ENCODE peak calls at places on chromosomes 11 and 22, in six cellular contexts. M is mesenchymal stem cell, P is neuronal stem cell, T is H9, D is IMR-90, G is H1. J is an unnamed sample.

GRCh38 chr11:130418210-130418609 is 10.2 kb downstream of the ADAMTS8 start:
- DNase-seq in G (no peak), M (no peak), P (no peak), T (no peak), D (no peak), J (no peak)

GRCh38 chr11:73159981-73160777 is 18.1 kb upstream of the FCHSD2 start:
- DNase-seq in M (no peak), P (no peak), T (no peak), D (no peak), G (no peak), J (peak; percentile 40)

GRCh38 chr22:37803636-37804371 is 3.9 kb upstream of the GCAT start:
- DNase-seq in D (no peak), T (no peak), G (no peak), P (no peak), M (no peak), J (no peak)

GRCh38 chr11:119757378-119757777 is 28.4 kb upstream of the NECTIN1 start:
- DNase-seq in G (no peak), P (no peak), T (no peak), M (no peak), D (no peak), J (no peak)

GRCh38 chr22:27987557-27987956 is 68.5 kb upstream of the PITPNB start:
- DNase-seq in G (no peak), P (no peak), T (peak; percentile 28), D (peak; percentile 93), M (peak; percentile 79), J (no peak)

GRCh38 chr11:60305906-60306619 is 21.0 kb upstream of the MS4A6E start:
- DNase-seq in T (no peak), M (peak; percentile 85), D (no peak), P (no peak), G (no peak), J (peak; percentile 75)

GRCh38 chr11:117918366-117919255 is 10.6 kb downstream of the TMPRSS13 start:
- DNase-seq in D (no peak), P (no peak), M (no peak), T (no peak), G (no peak), J (no peak)

GRCh38 chr11:105670811-105671210 is 60.9 kb downstream of the GRIA4 start:
- DNase-seq in M (peak; percentile 37), P (no peak), G (no peak), T (no peak), D (peak; percentile 9), J (no peak)

GRCh38 chr22:37137131-37137530 is 12.6 kb downstream of the IL2RB start:
- DNase-seq in M (no peak), D (no peak), G (no peak), T (no peak), P (no peak), J (no peak)

GRCh38 chr11:83285131-83285770 is 916 bp downstream of the CCDC90B start:
- DNase-seq in T (no peak), G (no peak), M (no peak), D (no peak), P (no peak), J (no peak)

GRCh38 chr11:23359297-23359696 is 499.0 kb upstream of the CCDC179 start:
- DNase-seq in D (peak; percentile 97), M (peak; percentile 88), T (no peak), G (no peak), P (no peak), J (no peak)

GRCh38 chr22:21009638-21010425 is 5.1 kb upstream of the P2RX6 start:
- DNase-seq in P (peak; percentile 56), T (peak; percentile 72), D (peak; percentile 52), M (peak; percentile 60), G (no peak), J (peak; percentile 38)

GRCh38 chr11:118643995-118644345 is 35.5 kb downstream of the TREH start:
- DNase-seq in P (no peak), M (no peak), D (no peak), T (no peak), G (no peak), J (no peak)

GRCh38 chr11:76629133-76629852 is 41.3 kb downstream of the LRRC32 start:
- DNase-seq in P (no peak), D (peak; percentile 75), M (peak; percentile 87), T (no peak), G (no peak), J (peak; percentile 90)

GRCh38 chr11:128716231-128716630 is 22.4 kb downstream of the FLI1 start:
- DNase-seq in D (no peak), P (no peak), T (no peak), G (no peak), M (peak; percentile 73), J (no peak)

GRCh38 chr11:114215428-114215827 is 80.8 kb upstream of the NNMT start:
- DNase-seq in P (no peak), G (no peak), T (no peak), D (no peak), M (no peak), J (no peak)

GRCh38 chr11:44901120-44901519 is 49.6 kb downstream of the TP53I11 start:
- DNase-seq in P (no peak), M (no peak), G (no peak), D (no peak), T (no peak), J (no peak)
- H3K14ac ChIP-seq in P (no peak overlapping the region), M (no peak overlapping the region), G (no peak overlapping the region), D (no peak overlapping the region), T (no peak overlapping the region), J (no peak overlapping the region)

GRCh38 chr22:24177456-24177855 is 3.8 kb upstream of the SUSD2 start:
- DNase-seq in M (no peak), T (no peak), P (no peak), D (no peak), G (no peak), J (no peak)

GRCh38 chr22:24176040-24176439 is 5.2 kb upstream of the SUSD2 start:
- DNase-seq in G (no peak), P (no peak), T (no peak), D (no peak), M (no peak), J (no peak)

GRCh38 chr22:24178021-24178431 is 3.3 kb upstream of the SUSD2 start:
- DNase-seq in D (no peak), T (no peak), M (no peak), P (no peak), G (no peak), J (no peak)

GRCh38 chr22:24176630-24177029 is 4.7 kb upstream of the SUSD2 start:
- DNase-seq in D (no peak), T (no peak), P (no peak), M (no peak), G (no peak), J (no peak)

DNA sequence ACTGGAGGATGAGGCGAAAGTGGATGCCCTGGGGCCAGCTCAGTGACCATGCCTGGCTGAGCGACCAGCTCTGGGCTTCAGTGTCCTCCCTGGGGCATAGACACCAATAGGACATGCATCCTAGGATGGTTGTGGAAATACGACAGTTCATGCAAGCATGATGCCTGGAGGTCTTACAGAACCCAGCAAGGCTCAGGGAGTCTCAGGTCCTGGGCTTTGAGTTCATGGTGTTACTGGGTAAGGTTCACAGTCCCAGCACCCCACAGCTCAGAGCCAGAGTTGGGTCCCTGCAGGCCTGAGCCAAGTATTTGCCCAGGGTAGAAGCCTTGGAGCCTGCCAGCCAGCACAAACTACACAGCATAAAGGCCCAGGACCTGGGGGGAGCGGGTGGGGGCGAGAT is 4.2 kb upstream of the SUSD2 start:
- DNase-seq in G (no peak), P (no peak), M (no peak), D (no peak), T (no peak), J (no peak)
- H3K14ac ChIP-seq in G (no peak overlapping the region), P (no peak overlapping the region), M (no peak overlapping the region), D (no peak overlapping the region), T (no peak overlapping the region), J (no peak overlapping the region)

DNA sequence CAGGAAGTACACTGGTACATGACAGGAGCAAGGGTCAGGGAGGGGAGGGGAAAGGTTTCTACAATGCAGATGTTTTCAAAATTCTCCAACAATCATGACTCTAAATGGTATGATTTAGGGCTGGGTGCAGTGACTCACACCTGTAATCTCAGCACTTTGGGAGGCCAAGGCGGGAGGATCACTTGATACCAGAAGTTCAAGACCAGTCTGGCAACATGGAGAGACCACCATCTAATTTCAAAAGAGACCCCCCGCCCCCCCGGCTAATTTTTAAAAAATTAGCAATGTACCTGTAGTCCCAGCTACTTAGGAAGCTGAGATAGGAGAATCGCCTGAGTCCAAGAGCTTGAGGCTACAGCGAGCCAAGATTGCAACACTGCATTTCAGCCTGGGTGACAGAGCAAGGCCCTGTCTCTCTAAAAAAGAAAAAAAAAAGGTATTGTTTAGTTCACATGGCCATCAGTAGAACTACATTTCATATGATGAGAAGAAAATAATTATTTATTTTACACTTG is 15.9 kb upstream of the OLFML1 start:
- DNase-seq in M (no peak), T (no peak), P (no peak), D (no peak), G (no peak), J (peak; percentile 94)
- H3K14ac ChIP-seq in M (no peak overlapping the region), T (no peak overlapping the region), P (peak overlapping the region; percentile 10), D (no peak overlapping the region), G (no peak overlapping the region), J (no peak overlapping the region)

GRCh38 chr11:63901660-63902059 is 15.3 kb downstream of the RCOR2 start:
- DNase-seq in G (no peak), D (peak; percentile 30), P (no peak), M (peak; percentile 41), T (no peak), J (no peak)
- H3K14ac ChIP-seq in G (no peak overlapping the region), D (no peak overlapping the region), P (no peak overlapping the region), M (no peak overlapping the region), T (no peak overlapping the region), J (no peak overlapping the region)

GRCh38 chr22:29251265-29251664 is 16.5 kb downstream of the RHBDD3 start:
- DNase-seq in D (no peak), P (no peak), G (no peak), M (no peak), T (no peak), J (no peak)
- H3K14ac ChIP-seq in D (no peak overlapping the region), P (no peak overlapping the region), G (no peak overlapping the region), M (no peak overlapping the region), T (no peak overlapping the region), J (no peak overlapping the region)

GRCh38 chr11:45384016-45384415 is 97.9 kb upstream of the SYT13 start:
- DNase-seq in D (no peak), P (no peak), T (no peak), M (no peak), G (no peak), J (no peak)
- H3K14ac ChIP-seq in D (no peak overlapping the region), P (no peak overlapping the region), T (no peak overlapping the region), M (no peak overlapping the region), G (no peak overlapping the region), J (no peak overlapping the region)

DNA sequence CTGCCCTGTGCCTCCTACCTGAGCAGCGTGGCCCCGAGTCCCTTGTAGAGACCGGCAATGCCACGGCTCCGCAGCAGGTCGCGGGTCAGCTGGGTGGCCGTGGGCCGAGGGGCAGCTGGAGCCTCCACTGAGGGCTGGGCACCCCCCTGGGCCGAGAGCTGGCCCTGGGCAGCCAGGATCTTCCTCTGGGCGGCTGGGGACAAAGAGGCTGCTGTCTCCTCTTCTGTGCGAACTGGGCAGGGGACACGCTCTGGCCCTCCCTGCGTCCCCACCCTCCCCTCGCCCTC is 2.6 kb upstream of the CEND1 start:
- DNase-seq in D (no peak), P (no peak), G (no peak), M (no peak), T (no peak), J (no peak)
- H3K14ac ChIP-seq in D (no peak overlapping the region), P (no peak overlapping the region), G (no peak overlapping the region), M (no peak overlapping the region), T (no peak overlapping the region), J (no peak overlapping the region)